ENCODE peak calls at places on chromosomes 2 and 18, in nine cellular contexts. One of them, this sample, is unnamed.
A peak's percentile ranks its signal among the peaks of the same experiment; 100 is the strongest.

GRCh38 chr2:58237741-58238140 is 3.4 kb downstream of the FANCL start:
- DNase-seq in left ventricle myocardium inferior: no peak
- DNase-seq in epithelial cell of esophagus: no peak
- DNase-seq in brain microvascular endothelial cell: no peak
- DNase-seq in spleen: no peak
- DNase-seq in suprapubic skin: no peak
- DNase-seq in choroid plexus epithelial cell: no peak
- DNase-seq in pancreas: no peak
- DNase-seq in endodermal cell: no peak
- DNase-seq in this sample: no peak

GRCh38 chr2:159936471-159936870 is 125.9 kb downstream of the PLA2R1 start:
- DNase-seq in left ventricle myocardium inferior: no peak
- DNase-seq in epithelial cell of esophagus: no peak
- DNase-seq in brain microvascular endothelial cell: no peak
- DNase-seq in spleen: no peak
- DNase-seq in suprapubic skin: no peak
- DNase-seq in choroid plexus epithelial cell: no peak
- DNase-seq in pancreas: no peak
- DNase-seq in endodermal cell: peak; percentile 62
- DNase-seq in this sample: no peak

GRCh38 chr2:105896765-105897163 is 152.1 kb downstream of the NCK2 start:
- DNase-seq in left ventricle myocardium inferior: no peak
- DNase-seq in epithelial cell of esophagus: no peak
- DNase-seq in brain microvascular endothelial cell: no peak
- DNase-seq in spleen: no peak
- DNase-seq in suprapubic skin: no peak
- DNase-seq in choroid plexus epithelial cell: no peak
- DNase-seq in pancreas: no peak
- DNase-seq in endodermal cell: no peak
- DNase-seq in this sample: no peak

GRCh38 chr2:66926594-66927112 is 470.5 kb upstream of the ETAA1 start:
- DNase-seq in left ventricle myocardium inferior: no peak
- DNase-seq in epithelial cell of esophagus: no peak
- DNase-seq in brain microvascular endothelial cell: no peak
- DNase-seq in spleen: no peak
- DNase-seq in suprapubic skin: no peak
- DNase-seq in choroid plexus epithelial cell: no peak
- DNase-seq in pancreas: no peak
- DNase-seq in endodermal cell: no peak
- DNase-seq in this sample: no peak

GRCh38 chr2:144645055-144645778 is 125.3 kb upstream of the ZEB2 start:
- DNase-seq in left ventricle myocardium inferior: no peak
- DNase-seq in epithelial cell of esophagus: no peak
- DNase-seq in brain microvascular endothelial cell: peak; percentile 16
- DNase-seq in spleen: no peak
- DNase-seq in suprapubic skin: no peak
- DNase-seq in choroid plexus epithelial cell: peak; percentile 54
- DNase-seq in pancreas: no peak
- DNase-seq in endodermal cell: no peak
- DNase-seq in this sample: no peak

GRCh38 chr2:105803773-105804172 is 59.1 kb downstream of the NCK2 start:
- DNase-seq in left ventricle myocardium inferior: no peak
- DNase-seq in epithelial cell of esophagus: peak; percentile 39
- DNase-seq in brain microvascular endothelial cell: no peak
- DNase-seq in spleen: no peak
- DNase-seq in suprapubic skin: no peak
- DNase-seq in choroid plexus epithelial cell: no peak
- DNase-seq in pancreas: no peak
- DNase-seq in endodermal cell: peak; percentile 10
- DNase-seq in this sample: no peak

GRCh38 chr2:72024451-72025175 is 123.0 kb downstream of the CYP26B1 start:
- DNase-seq in left ventricle myocardium inferior: no peak
- DNase-seq in epithelial cell of esophagus: no peak
- DNase-seq in brain microvascular endothelial cell: no peak
- DNase-seq in spleen: peak; percentile 44
- DNase-seq in suprapubic skin: peak; percentile 67
- DNase-seq in choroid plexus epithelial cell: no peak
- DNase-seq in pancreas: no peak
- DNase-seq in endodermal cell: peak; percentile 34
- DNase-seq in this sample: no peak

GRCh38 chr2:101974663-101975062 is 17.1 kb upstream of the IL1R2 start:
- DNase-seq in left ventricle myocardium inferior: no peak
- DNase-seq in epithelial cell of esophagus: no peak
- DNase-seq in brain microvascular endothelial cell: no peak
- DNase-seq in spleen: no peak
- DNase-seq in suprapubic skin: no peak
- DNase-seq in choroid plexus epithelial cell: peak; percentile 49
- DNase-seq in pancreas: no peak
- DNase-seq in endodermal cell: peak; percentile 78
- DNase-seq in this sample: peak; percentile 47

GRCh38 chr2:11406492-11407381 is 59.2 kb downstream of the E2F6 start:
- DNase-seq in left ventricle myocardium inferior: no peak
- DNase-seq in epithelial cell of esophagus: peak; percentile 44
- DNase-seq in brain microvascular endothelial cell: peak; percentile 80
- DNase-seq in spleen: no peak
- DNase-seq in suprapubic skin: no peak
- DNase-seq in choroid plexus epithelial cell: peak; percentile 84
- DNase-seq in pancreas: no peak
- DNase-seq in endodermal cell: peak; percentile 70
- DNase-seq in this sample: peak; percentile 83

GRCh38 chr2:48693645-48694044 is 61.9 kb downstream of the LHCGR start:
- DNase-seq in left ventricle myocardium inferior: no peak
- DNase-seq in epithelial cell of esophagus: peak; percentile 47
- DNase-seq in brain microvascular endothelial cell: no peak
- DNase-seq in spleen: no peak
- DNase-seq in suprapubic skin: no peak
- DNase-seq in choroid plexus epithelial cell: peak; percentile 50
- DNase-seq in pancreas: no peak
- DNase-seq in endodermal cell: no peak
- DNase-seq in this sample: no peak

GRCh38 chr2:180591947-180592346 is 388.5 kb upstream of the UBE2E3 start:
- DNase-seq in left ventricle myocardium inferior: no peak
- DNase-seq in epithelial cell of esophagus: no peak
- DNase-seq in brain microvascular endothelial cell: no peak
- DNase-seq in spleen: no peak
- DNase-seq in suprapubic skin: no peak
- DNase-seq in choroid plexus epithelial cell: no peak
- DNase-seq in pancreas: no peak
- DNase-seq in endodermal cell: no peak
- DNase-seq in this sample: no peak

GRCh38 chr2:57987835-57988573 is 58.6 kb upstream of the VRK2 start:
- DNase-seq in left ventricle myocardium inferior: no peak
- DNase-seq in epithelial cell of esophagus: no peak
- DNase-seq in brain microvascular endothelial cell: peak; percentile 7
- DNase-seq in spleen: no peak
- DNase-seq in suprapubic skin: no peak
- DNase-seq in choroid plexus epithelial cell: no peak
- DNase-seq in pancreas: no peak
- DNase-seq in endodermal cell: no peak
- DNase-seq in this sample: no peak

GRCh38 chr2:96175951-96176350 is 30.7 kb upstream of the DUSP2 start:
- DNase-seq in left ventricle myocardium inferior: no peak
- DNase-seq in epithelial cell of esophagus: peak; percentile 10
- DNase-seq in brain microvascular endothelial cell: peak; percentile 89
- DNase-seq in spleen: no peak
- DNase-seq in suprapubic skin: no peak
- DNase-seq in choroid plexus epithelial cell: peak; percentile 93
- DNase-seq in pancreas: no peak
- DNase-seq in endodermal cell: no peak
- DNase-seq in this sample: peak; percentile 76

GRCh38 chr2:11072550-11072949 is 82.7 kb upstream of the SLC66A3 start:
- DNase-seq in left ventricle myocardium inferior: no peak
- DNase-seq in epithelial cell of esophagus: no peak
- DNase-seq in brain microvascular endothelial cell: no peak
- DNase-seq in spleen: no peak
- DNase-seq in suprapubic skin: no peak
- DNase-seq in choroid plexus epithelial cell: no peak
- DNase-seq in pancreas: no peak
- DNase-seq in endodermal cell: no peak
- DNase-seq in this sample: no peak

GRCh38 chr2:173021939-173022371 is 53.7 kb upstream of the MAP3K20 start:
- DNase-seq in left ventricle myocardium inferior: peak; percentile 59
- DNase-seq in epithelial cell of esophagus: peak; percentile 77
- DNase-seq in brain microvascular endothelial cell: peak; percentile 22
- DNase-seq in spleen: no peak
- DNase-seq in suprapubic skin: no peak
- DNase-seq in choroid plexus epithelial cell: peak; percentile 62
- DNase-seq in pancreas: no peak
- DNase-seq in endodermal cell: peak; percentile 57
- DNase-seq in this sample: peak; percentile 29

GRCh38 chr2:47675196-47675825 is 107.6 kb upstream of the MSH6 start:
- DNase-seq in left ventricle myocardium inferior: no peak
- DNase-seq in epithelial cell of esophagus: no peak
- DNase-seq in brain microvascular endothelial cell: no peak
- DNase-seq in spleen: no peak
- DNase-seq in suprapubic skin: no peak
- DNase-seq in choroid plexus epithelial cell: no peak
- DNase-seq in pancreas: no peak
- DNase-seq in endodermal cell: peak; percentile 35
- DNase-seq in this sample: no peak

GRCh38 chr2:46538393-46538792 is 59.0 kb downstream of the TMEM247 start:
- DNase-seq in left ventricle myocardium inferior: no peak
- DNase-seq in epithelial cell of esophagus: peak; percentile 46
- DNase-seq in brain microvascular endothelial cell: no peak
- DNase-seq in spleen: no peak
- DNase-seq in suprapubic skin: no peak
- DNase-seq in choroid plexus epithelial cell: no peak
- DNase-seq in pancreas: no peak
- DNase-seq in endodermal cell: no peak
- DNase-seq in this sample: peak; percentile 57

GRCh38 chr2:70501728-70502127 is 51.9 kb downstream of the TGFA start:
- DNase-seq in left ventricle myocardium inferior: no peak
- DNase-seq in epithelial cell of esophagus: no peak
- DNase-seq in brain microvascular endothelial cell: no peak
- DNase-seq in spleen: no peak
- DNase-seq in suprapubic skin: no peak
- DNase-seq in choroid plexus epithelial cell: no peak
- DNase-seq in pancreas: no peak
- DNase-seq in endodermal cell: peak; percentile 68
- DNase-seq in this sample: no peak

GRCh38 chr2:157173740-157174184 is 83.7 kb upstream of the GALNT5 start:
- DNase-seq in left ventricle myocardium inferior: no peak
- DNase-seq in epithelial cell of esophagus: peak; percentile 89
- DNase-seq in brain microvascular endothelial cell: peak; percentile 98
- DNase-seq in spleen: no peak
- DNase-seq in suprapubic skin: no peak
- DNase-seq in choroid plexus epithelial cell: peak; percentile 99
- DNase-seq in pancreas: no peak
- DNase-seq in endodermal cell: no peak
- DNase-seq in this sample: peak; percentile 99

GRCh38 chr2:191933307-191934105 is 86.6 kb upstream of the CAVIN2 start:
- DNase-seq in left ventricle myocardium inferior: no peak
- DNase-seq in epithelial cell of esophagus: peak; percentile 78
- DNase-seq in brain microvascular endothelial cell: peak; percentile 17
- DNase-seq in spleen: no peak
- DNase-seq in suprapubic skin: no peak
- DNase-seq in choroid plexus epithelial cell: peak; percentile 62
- DNase-seq in pancreas: peak; percentile 38
- DNase-seq in endodermal cell: no peak
- DNase-seq in this sample: peak; percentile 82

GRCh38 chr2:54577944-54578667 is 122.0 kb downstream of the SPTBN1 start:
- DNase-seq in left ventricle myocardium inferior: no peak
- DNase-seq in epithelial cell of esophagus: no peak
- DNase-seq in brain microvascular endothelial cell: no peak
- DNase-seq in spleen: no peak
- DNase-seq in suprapubic skin: no peak
- DNase-seq in choroid plexus epithelial cell: no peak
- DNase-seq in pancreas: no peak
- DNase-seq in endodermal cell: no peak
- DNase-seq in this sample: peak; percentile 75

GRCh38 chr2:128306081-128306930 is 12.4 kb downstream of the HS6ST1 start:
- DNase-seq in left ventricle myocardium inferior: peak; percentile 59
- DNase-seq in epithelial cell of esophagus: peak; percentile 92
- DNase-seq in brain microvascular endothelial cell: peak; percentile 96
- DNase-seq in spleen: no peak
- DNase-seq in suprapubic skin: no peak
- DNase-seq in choroid plexus epithelial cell: peak; percentile 98
- DNase-seq in pancreas: no peak
- DNase-seq in endodermal cell: peak; percentile 81
- DNase-seq in this sample: peak; percentile 88

GRCh38 chr2:71932027-71932779 is 215.5 kb downstream of the CYP26B1 start:
- DNase-seq in left ventricle myocardium inferior: no peak
- DNase-seq in epithelial cell of esophagus: no peak
- DNase-seq in brain microvascular endothelial cell: no peak
- DNase-seq in spleen: peak; percentile 36
- DNase-seq in suprapubic skin: no peak
- DNase-seq in choroid plexus epithelial cell: no peak
- DNase-seq in pancreas: no peak
- DNase-seq in endodermal cell: no peak
- DNase-seq in this sample: no peak

GRCh38 chr18:54622084-54622483 is 31.0 kb downstream of the DYNAP start:
- DNase-seq in left ventricle myocardium inferior: no peak
- DNase-seq in epithelial cell of esophagus: no peak
- DNase-seq in brain microvascular endothelial cell: no peak
- DNase-seq in spleen: no peak
- DNase-seq in suprapubic skin: no peak
- DNase-seq in choroid plexus epithelial cell: peak; percentile 2
- DNase-seq in pancreas: no peak
- DNase-seq in endodermal cell: no peak
- DNase-seq in this sample: no peak
- TF ChIP-seq CTCF in left ventricle myocardium inferior: no peak
- TF ChIP-seq CTCF in epithelial cell of esophagus: peak; percentile 24
- TF ChIP-seq CTCF in brain microvascular endothelial cell: no peak
- TF ChIP-seq CTCF in spleen: no peak
- TF ChIP-seq CTCF in suprapubic skin: no peak
- TF ChIP-seq CTCF in choroid plexus epithelial cell: no peak
- TF ChIP-seq CTCF in pancreas: no peak
- TF ChIP-seq CTCF in endodermal cell: peak; percentile 56
- TF ChIP-seq CTCF in this sample: no peak

GRCh38 chr18:76450452-76450851 is 44.6 kb downstream of the ZNF516 start:
- DNase-seq in left ventricle myocardium inferior: no peak
- DNase-seq in epithelial cell of esophagus: no peak
- DNase-seq in brain microvascular endothelial cell: no peak
- DNase-seq in spleen: no peak
- DNase-seq in suprapubic skin: peak; percentile 49
- DNase-seq in choroid plexus epithelial cell: no peak
- DNase-seq in pancreas: no peak
- DNase-seq in endodermal cell: peak; percentile 46
- DNase-seq in this sample: peak; percentile 72
- H3K4me3 ChIP-seq in left ventricle myocardium inferior: peak overlapping the region; percentile 73
- H3K4me3 ChIP-seq in epithelial cell of esophagus: peak overlapping the region; percentile 50
- H3K4me3 ChIP-seq in brain microvascular endothelial cell: peak overlapping the region; percentile 59
- H3K4me3 ChIP-seq in spleen: peak overlapping the region; percentile 74
- H3K4me3 ChIP-seq in suprapubic skin: peak overlapping the region; percentile 59
- H3K4me3 ChIP-seq in choroid plexus epithelial cell: peak overlapping the region; percentile 63
- H3K4me3 ChIP-seq in pancreas: no peak overlapping the region
- H3K4me3 ChIP-seq in endodermal cell: peak overlapping the region; percentile 76
- H3K4me3 ChIP-seq in this sample: peak overlapping the region; percentile 57

GRCh38 chr2:98592565-98592964 is 15.7 kb downstream of the COA5 start:
- DNase-seq in left ventricle myocardium inferior: no peak
- DNase-seq in epithelial cell of esophagus: no peak
- DNase-seq in brain microvascular endothelial cell: no peak
- DNase-seq in spleen: no peak
- DNase-seq in suprapubic skin: no peak
- DNase-seq in choroid plexus epithelial cell: no peak
- DNase-seq in pancreas: no peak
- DNase-seq in endodermal cell: no peak
- DNase-seq in this sample: no peak
- TF ChIP-seq CTCF in left ventricle myocardium inferior: no peak
- TF ChIP-seq CTCF in epithelial cell of esophagus: no peak
- TF ChIP-seq CTCF in brain microvascular endothelial cell: no peak
- TF ChIP-seq CTCF in spleen: no peak
- TF ChIP-seq CTCF in suprapubic skin: no peak
- TF ChIP-seq CTCF in choroid plexus epithelial cell: no peak
- TF ChIP-seq CTCF in pancreas: no peak
- TF ChIP-seq CTCF in endodermal cell: no peak
- TF ChIP-seq CTCF in this sample: no peak

GRCh38 chr18:55252053-55252675 is 292.9 kb upstream of the CCDC68 start:
- DNase-seq in left ventricle myocardium inferior: no peak
- DNase-seq in epithelial cell of esophagus: no peak
- DNase-seq in brain microvascular endothelial cell: no peak
- DNase-seq in spleen: no peak
- DNase-seq in suprapubic skin: no peak
- DNase-seq in choroid plexus epithelial cell: peak; percentile 28
- DNase-seq in pancreas: no peak
- DNase-seq in endodermal cell: no peak
- DNase-seq in this sample: peak; percentile 28
- H3K4me3 ChIP-seq in left ventricle myocardium inferior: peak overlapping the region; percentile 31
- H3K4me3 ChIP-seq in epithelial cell of esophagus: no peak overlapping the region
- H3K4me3 ChIP-seq in brain microvascular endothelial cell: no peak overlapping the region
- H3K4me3 ChIP-seq in spleen: peak overlapping the region; percentile 15
- H3K4me3 ChIP-seq in suprapubic skin: no peak overlapping the region
- H3K4me3 ChIP-seq in choroid plexus epithelial cell: peak overlapping the region; percentile 12
- H3K4me3 ChIP-seq in pancreas: no peak overlapping the region
- H3K4me3 ChIP-seq in endodermal cell: no peak overlapping the region
- H3K4me3 ChIP-seq in this sample: no peak overlapping the region